ENCODE peak calls at places on chromosomes 3 and 15, in seven cellular contexts. H is AG08395; F is KBM-7; M is activated T-helper 1 cell treated with anti-CD3 and anti-CD28 coated beads, Interleukin-12 subunit alpha, Interleukin-12 subunit beta, Interleukin-2, Interleukin-4 antibody, amounts not matched to agents 30 ng/mL and 10 ng/mL and 1 ng/mL, durations not matched to agents 14 hours and 24 hours and 36 hours; E is ovary; I is left ventricle myocardium superior; A is fibroblast of mammary gland. C is an unnamed sample.
A peak's percentile ranks its signal among the peaks of the same experiment; 100 is the strongest.

GRCh38 chr3:151974067-151974466 is 100.6 kb downstream of the SUCNR1 start:
- DNase-seq in H (peak; percentile 19), F (no peak), M (no peak), E (no peak), I (no peak), A (peak; percentile 85), C (no peak)

GRCh38 chr3:42050126-42050525 is 41.0 kb upstream of the TRAK1 start:
- DNase-seq in H (no peak), F (no peak), M (no peak), E (no peak), I (no peak), A (no peak), C (no peak)

GRCh38 chr15:52139599-52140462 is 27.3 kb upstream of the BCL2L10 start:
- DNase-seq in H (peak; percentile 76), F (peak; percentile 83), M (peak; percentile 53), E (peak; percentile 72), I (peak; percentile 80), A (peak; percentile 74), C (no peak)

GRCh38 chr3:79654019-79654418 is 113.8 kb downstream of the ROBO1 start:
- DNase-seq in H (no peak), F (no peak), M (no peak), E (no peak), I (no peak), A (no peak), C (no peak)

GRCh38 chr3:11014253-11014652 is 21.7 kb downstream of the SLC6A1 start:
- DNase-seq in H (no peak), F (no peak), M (no peak), E (no peak), I (no peak), A (no peak), C (no peak)

GRCh38 chr15:70466895-70467529 is 296.3 kb downstream of the UACA start:
- DNase-seq in H (peak; percentile 78), F (peak; percentile 82), M (peak; percentile 41), E (peak; percentile 42), I (peak; percentile 65), A (peak; percentile 69), C (no peak)

GRCh38 chr15:40136470-40136869 is 24.4 kb upstream of the BUB1B start:
- DNase-seq in H (no peak), F (no peak), M (no peak), E (no peak), I (no peak), A (no peak), C (no peak)

GRCh38 chr3:43852066-43852465 is 161.3 kb downstream of the ABHD5 start:
- DNase-seq in H (peak; percentile 29), F (no peak), M (no peak), E (no peak), I (no peak), A (peak; percentile 54), C (no peak)

GRCh38 chr3:135240426-135240825 is 445.4 kb downstream of the EPHB1 start:
- DNase-seq in H (no peak), F (no peak), M (no peak), E (no peak), I (no peak), A (peak; percentile 7), C (no peak)